ENCODE peak calls at places on chromosomes 3 and 15, in four cellular contexts. T is naive thymus-derived CD4-positive, alpha-beta T cell; J is AG20443; Z is tibial artery. Q is an unnamed sample.

GRCh38 chr15:100284701-100285100 is 57.1 kb downstream of the ADAMTS17 start:
- DNase-seq in Z (no peak), J (peak; percentile 2), T (no peak), Q (no peak)

GRCh38 chr15:61831505-61831921 is 228.7 kb downstream of the VPS13C start:
- DNase-seq in Z (no peak), T (no peak), J (no peak), Q (no peak)

GRCh38 chr3:10173926-10174435 is 9.3 kb downstream of the IRAK2 start:
- DNase-seq in Z (peak; percentile 95), J (peak; percentile 94), T (no peak), Q (no peak)

GRCh38 chr3:114624047-114624445 is 330.2 kb downstream of the TIGIT start:
- DNase-seq in Z (peak; percentile 80), J (peak; percentile 49), T (no peak), Q (no peak)

GRCh38 chr3:45553469-45553974 is 41.0 kb upstream of the LIMD1 start:
- DNase-seq in J (peak; percentile 44), Z (no peak), T (no peak), Q (peak; percentile 35)

GRCh38 chr3:23479026-23479425 is 275.9 kb downstream of the UBE2E2 start:
- DNase-seq in T (no peak), J (no peak), Z (no peak), Q (no peak)

GRCh38 chr3:11944052-11944673 is 60.0 kb upstream of the SYN2 start:
- DNase-seq in Z (no peak), T (no peak), J (peak; percentile 57), Q (no peak)

GRCh38 chr3:113556556-113557335 is 24.4 kb downstream of the SIDT1 start:
- DNase-seq in J (no peak), T (no peak), Z (no peak), Q (no peak)

GRCh38 chr15:82831894-82832600 is 22.6 kb downstream of the WHAMM start:
- DNase-seq in T (no peak), J (no peak), Z (no peak), Q (no peak)

Q was measured in GM12864.